ENCODE peak calls at places on chromosome 7, in six cellular contexts. L, Q, T, D, B and V are unnamed samples.
A peak's percentile ranks its signal among the peaks of the same experiment; 100 is the strongest.

GRCh38 chr7:98251251-98251843 is 685 bp downstream of the TECPR1 start:
- DNase-seq in Q (no peak), B (peak; percentile 17), D (no peak), L (peak; percentile 63), T (no peak), V (no peak)

GRCh38 chr7:149625947-149626392 is 128.4 kb upstream of the ZNF746 start:
- DNase-seq in T (no peak), D (no peak), L (no peak), B (no peak), Q (no peak), V (no peak)

GRCh38 chr7:127870231-127870907 is 160.9 kb downstream of the LRRC4 start:
- DNase-seq in Q (peak; percentile 26), D (no peak), T (no peak), B (no peak), L (no peak), V (no peak)

GRCh38 chr7:93117852-93118530 is at the start of gene SAMD9:
- DNase-seq in D (peak; percentile 51), L (peak; percentile 42), B (no peak), T (no peak), Q (peak; percentile 8), V (peak; percentile 77)

GRCh38 chr7:40698214-40698920 is 563.6 kb downstream of the SUGCT start:
- DNase-seq in L (no peak), D (no peak), Q (no peak), B (no peak), T (no peak), V (no peak)

GRCh38 chr7:23662124-23662982 is 17.6 kb upstream of the FAM221A start:
- DNase-seq in L (no peak), T (no peak), D (no peak), B (no peak), Q (no peak), V (no peak)

GRCh38 chr7:27191716-27192545 is 6.9 kb upstream of the HOXA11 start:
- DNase-seq in B (no peak), D (no peak), L (no peak), T (peak; percentile 72), Q (no peak), V (no peak)

GRCh38 chr7:22860337-22860736 is 37.7 kb upstream of the TOMM7 start:
- DNase-seq in D (no peak), B (no peak), Q (no peak), T (no peak), L (no peak), V (no peak)

GRCh38 chr7:103929808-103930415 is 59.5 kb downstream of the RELN start:
- DNase-seq in Q (no peak), L (no peak), T (no peak), B (no peak), D (no peak), V (no peak)

GRCh38 chr7:21675255-21675654 is 132.4 kb downstream of the DNAH11 start:
- DNase-seq in L (no peak), T (no peak), Q (no peak), B (no peak), D (no peak), V (no peak)

GRCh38 chr7:25726180-25726579 is 425.8 kb upstream of the NFE2L3 start:
- DNase-seq in D (no peak), L (no peak), Q (no peak), B (no peak), T (peak; percentile 50), V (no peak)

GRCh38 chr7:3063016-3063753 is 19.5 kb upstream of the CARD11 start:
- DNase-seq in L (no peak), Q (no peak), T (no peak), B (no peak), D (no peak), V (no peak)

GRCh38 chr7:128902761-128903585 is 7.5 kb downstream of the KCP start:
- DNase-seq in B (peak; percentile 84), D (peak; percentile 19), Q (no peak), T (peak; percentile 38), L (no peak), V (no peak)

GRCh38 chr7:139441961-139442360 is 41.5 kb downstream of the KLRG2 start:
- DNase-seq in T (no peak), B (no peak), Q (no peak), D (no peak), L (no peak), V (no peak)

GRCh38 chr7:36790280-36790679 is 66.0 kb upstream of the AOAH start:
- DNase-seq in B (no peak), L (no peak), D (peak; percentile 41), Q (no peak), T (no peak), V (no peak)

GRCh38 chr7:143285454-143285756 is 647 bp downstream of the TMEM139 start:
- DNase-seq in L (peak; percentile 30), B (no peak), D (no peak), Q (no peak), T (no peak), V (no peak)

GRCh38 chr7:49986191-49986590 is 106.9 kb downstream of the ZPBP start:
- DNase-seq in B (no peak), Q (no peak), T (no peak), L (no peak), D (no peak), V (no peak)

GRCh38 chr7:130544356-130544755 is 52.5 kb downstream of the MEST start:
- DNase-seq in D (no peak), B (no peak), L (no peak), Q (no peak), T (no peak), V (no peak)

GRCh38 chr7:29370531-29371314 is 176.1 kb downstream of the CHN2 start:
- DNase-seq in Q (no peak), T (no peak), L (peak; percentile 12), D (no peak), B (no peak), V (no peak)

GRCh38 chr7:149859369-149859768 is 14.4 kb upstream of the ATP6V0E2 start:
- DNase-seq in D (no peak), Q (no peak), L (no peak), T (no peak), B (no peak), V (no peak)

GRCh38 chr7:129779602-129780256 is 168.2 kb downstream of the NRF1 start:
- DNase-seq in D (peak; percentile 86), T (peak; percentile 90), L (peak; percentile 61), B (peak; percentile 99), Q (no peak), V (no peak)

GRCh38 chr7:27172823-27173411 is 1.2 kb downstream of the HOXA10 start:
- DNase-seq in D (peak; percentile 66), L (no peak), Q (no peak), B (no peak), T (peak; percentile 61), V (no peak)

GRCh38 chr7:17234398-17235021 is 63.9 kb upstream of the AHR start:
- DNase-seq in L (peak; percentile 32), B (peak; percentile 15), Q (peak; percentile 69), D (no peak), T (no peak), V (peak; percentile 74)

GRCh38 chr7:43880596-43880995 is 11.3 kb upstream of the MRPS24 start:
- DNase-seq in Q (no peak), L (no peak), T (no peak), B (no peak), D (no peak), V (no peak)

GRCh38 chr7:158206341-158206740 is 381.3 kb downstream of the PTPRN2 start:
- DNase-seq in T (no peak), D (no peak), Q (no peak), B (no peak), L (no peak), V (no peak)

DNA sequence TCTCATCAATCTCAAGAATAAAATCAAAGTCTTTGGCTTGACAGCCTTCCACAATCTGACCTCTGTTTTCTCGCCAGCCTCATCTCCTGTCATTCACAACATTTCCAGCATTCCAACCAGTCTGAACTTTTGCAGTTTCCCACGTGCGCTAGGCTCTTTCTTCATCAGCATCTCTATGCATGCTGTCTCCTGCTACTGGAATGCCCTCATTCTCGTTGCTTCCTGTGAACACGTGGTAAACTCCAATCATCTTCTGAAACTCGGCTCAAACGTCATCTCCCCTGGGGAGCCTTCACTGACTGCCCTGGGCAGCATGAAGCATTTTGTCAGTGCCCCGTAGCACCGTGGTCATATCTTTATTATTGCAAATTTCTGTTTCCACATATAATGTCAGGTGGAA is 12.2 kb upstream of the RSBN1L start:
- DNase-seq in D (no peak), Q (no peak), L (no peak), T (peak; percentile 35), B (no peak), V (no peak)
- TF ChIP-seq GABPA in D (no peak), Q (no peak), L (no peak), T (no peak), B (no peak), V (no peak)

GRCh38 chr7:125561006-125561405 is 631.4 kb upstream of the POT1 start:
- DNase-seq in T (no peak), Q (no peak), L (no peak), B (no peak), D (no peak), V (no peak)

GRCh38 chr7:125568799-125569198 is 639.2 kb upstream of the POT1 start:
- DNase-seq in B (no peak), L (no peak), T (no peak), Q (no peak), D (no peak), V (peak; percentile 31)

GRCh38 chr7:125567686-125568085 is 638.1 kb upstream of the POT1 start:
- DNase-seq in T (no peak), B (no peak), D (no peak), Q (no peak), L (no peak), V (no peak)

GRCh38 chr7:125563964-125564529 is 634.4 kb upstream of the POT1 start:
- DNase-seq in D (no peak), Q (no peak), T (no peak), B (peak; percentile 11), L (no peak), V (no peak)

GRCh38 chr7:125563557-125563956 is 633.9 kb upstream of the POT1 start:
- DNase-seq in B (no peak), T (no peak), L (no peak), Q (no peak), D (no peak), V (no peak)
- TF ChIP-seq GABPA in B (no peak), T (no peak), L (no peak), Q (no peak), D (no peak), V (no peak)

GRCh38 chr7:151537818-151538561 is 18.3 kb upstream of the RHEB start:
- DNase-seq in Q (no peak), T (no peak), D (no peak), L (no peak), B (no peak), V (no peak)
- TF ChIP-seq GABPA in Q (no peak), T (no peak), D (no peak), L (no peak), B (no peak), V (no peak)

DNA sequence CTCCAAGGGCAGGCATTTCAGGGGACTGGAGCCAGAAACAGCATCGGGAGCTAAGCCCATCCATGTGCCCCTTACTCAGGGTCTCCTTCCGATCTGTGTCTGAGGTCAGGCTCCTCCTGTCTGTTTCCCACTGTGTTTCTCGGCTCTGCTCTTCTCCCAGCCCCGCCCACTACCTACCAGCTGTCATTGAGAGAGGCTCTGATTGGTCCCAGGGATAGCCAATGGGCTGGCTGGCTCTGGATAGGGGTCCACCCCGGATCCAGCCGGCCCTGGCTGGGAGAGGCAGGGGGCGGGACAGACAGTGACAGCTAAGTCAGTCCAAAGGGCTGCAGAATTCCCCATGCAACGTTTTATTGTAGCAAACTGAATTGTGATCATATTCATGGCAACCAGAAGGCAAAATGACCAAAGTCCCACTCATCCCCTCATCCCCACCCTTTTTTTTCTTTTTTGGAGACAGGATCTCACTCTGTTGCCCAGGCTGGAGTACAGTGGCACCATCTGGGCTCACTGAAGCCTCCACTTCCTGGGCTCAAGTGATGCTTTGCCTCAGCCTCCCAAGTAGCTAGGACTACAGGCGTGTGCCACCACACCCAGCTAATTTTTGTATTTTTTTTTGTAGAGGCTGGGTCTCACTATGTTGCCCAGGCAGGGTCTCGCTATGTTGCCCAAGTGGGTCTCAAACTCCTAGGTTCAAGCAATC is 76.3 kb downstream of the CLIP2 start:
- DNase-seq in L (peak; percentile 90), B (peak; percentile 100), T (peak; percentile 87), Q (no peak), D (peak; percentile 100), V (no peak)
- TF ChIP-seq GABPA in L (peak; percentile 52), B (no peak), T (no peak), Q (no peak), D (no peak), V (no peak)